ENCODE peak calls at places on chromosomes 12 and 14, in ten cellular contexts. One of them, this sample, is unnamed.

GRCh38 chr14:47674546-47675238 is 713 bp downstream of the MDGA2 start:
- DNase-seq in sigmoid colon: no peak
- DNase-seq in heart left ventricle: peak; percentile 44
- DNase-seq in A549: no peak
- DNase-seq in gastrocnemius medialis: no peak
- DNase-seq in testis: no peak
- DNase-seq in HCT116: no peak
- DNase-seq in stomach: no peak
- DNase-seq in upper lobe of left lung: no peak
- DNase-seq in prostate gland: no peak
- DNase-seq in this sample: no peak

GRCh38 chr12:19869413-19869812 is 430.1 kb downstream of the AEBP2 start:
- DNase-seq in sigmoid colon: no peak
- DNase-seq in heart left ventricle: no peak
- DNase-seq in A549: no peak
- DNase-seq in gastrocnemius medialis: no peak
- DNase-seq in testis: no peak
- DNase-seq in HCT116: no peak
- DNase-seq in stomach: no peak
- DNase-seq in upper lobe of left lung: no peak
- DNase-seq in prostate gland: no peak
- DNase-seq in this sample: no peak

GRCh38 chr12:69837191-69838085 is 12.4 kb downstream of the MYRFL start:
- DNase-seq in sigmoid colon: no peak
- DNase-seq in heart left ventricle: no peak
- DNase-seq in A549: no peak
- DNase-seq in gastrocnemius medialis: no peak
- DNase-seq in testis: no peak
- DNase-seq in HCT116: peak; percentile 1
- DNase-seq in stomach: no peak
- DNase-seq in upper lobe of left lung: peak; percentile 67
- DNase-seq in prostate gland: no peak
- DNase-seq in this sample: no peak

GRCh38 chr14:72777636-72778035 is 116.3 kb downstream of the DPF3 start:
- DNase-seq in sigmoid colon: no peak
- DNase-seq in heart left ventricle: no peak
- DNase-seq in A549: no peak
- DNase-seq in gastrocnemius medialis: no peak
- DNase-seq in testis: no peak
- DNase-seq in HCT116: no peak
- DNase-seq in stomach: no peak
- DNase-seq in upper lobe of left lung: no peak
- DNase-seq in prostate gland: no peak
- DNase-seq in this sample: no peak

GRCh38 chr14:33016611-33017010 is 77.9 kb downstream of the NPAS3 start:
- DNase-seq in sigmoid colon: no peak
- DNase-seq in heart left ventricle: no peak
- DNase-seq in A549: no peak
- DNase-seq in gastrocnemius medialis: no peak
- DNase-seq in testis: no peak
- DNase-seq in HCT116: no peak
- DNase-seq in stomach: no peak
- DNase-seq in upper lobe of left lung: no peak
- DNase-seq in prostate gland: no peak
- DNase-seq in this sample: no peak

GRCh38 chr12:50922820-50923219 is 29.5 kb upstream of the HIGD1C start:
- DNase-seq in sigmoid colon: peak; percentile 78
- DNase-seq in heart left ventricle: no peak
- DNase-seq in A549: no peak
- DNase-seq in gastrocnemius medialis: no peak
- DNase-seq in testis: no peak
- DNase-seq in HCT116: no peak
- DNase-seq in stomach: no peak
- DNase-seq in upper lobe of left lung: no peak
- DNase-seq in prostate gland: no peak
- DNase-seq in this sample: no peak

GRCh38 chr12:71935594-71935993 is 3.1 kb upstream of the TPH2 start:
- DNase-seq in sigmoid colon: no peak
- DNase-seq in heart left ventricle: no peak
- DNase-seq in A549: no peak
- DNase-seq in gastrocnemius medialis: no peak
- DNase-seq in testis: no peak
- DNase-seq in HCT116: no peak
- DNase-seq in stomach: no peak
- DNase-seq in upper lobe of left lung: no peak
- DNase-seq in prostate gland: no peak
- DNase-seq in this sample: no peak

GRCh38 chr12:101929365-101930041 is 52.1 kb downstream of the DRAM1 start:
- DNase-seq in sigmoid colon: no peak
- DNase-seq in heart left ventricle: no peak
- DNase-seq in A549: no peak
- DNase-seq in gastrocnemius medialis: no peak
- DNase-seq in testis: no peak
- DNase-seq in HCT116: no peak
- DNase-seq in stomach: no peak
- DNase-seq in upper lobe of left lung: no peak
- DNase-seq in prostate gland: no peak
- DNase-seq in this sample: no peak

GRCh38 chr14:105139212-105139825 is 29.3 kb downstream of the JAG2 start:
- DNase-seq in sigmoid colon: peak; percentile 56
- DNase-seq in heart left ventricle: no peak
- DNase-seq in A549: no peak
- DNase-seq in gastrocnemius medialis: no peak
- DNase-seq in testis: no peak
- DNase-seq in HCT116: no peak
- DNase-seq in stomach: no peak
- DNase-seq in upper lobe of left lung: no peak
- DNase-seq in prostate gland: no peak
- DNase-seq in this sample: peak; percentile 65

DNA sequence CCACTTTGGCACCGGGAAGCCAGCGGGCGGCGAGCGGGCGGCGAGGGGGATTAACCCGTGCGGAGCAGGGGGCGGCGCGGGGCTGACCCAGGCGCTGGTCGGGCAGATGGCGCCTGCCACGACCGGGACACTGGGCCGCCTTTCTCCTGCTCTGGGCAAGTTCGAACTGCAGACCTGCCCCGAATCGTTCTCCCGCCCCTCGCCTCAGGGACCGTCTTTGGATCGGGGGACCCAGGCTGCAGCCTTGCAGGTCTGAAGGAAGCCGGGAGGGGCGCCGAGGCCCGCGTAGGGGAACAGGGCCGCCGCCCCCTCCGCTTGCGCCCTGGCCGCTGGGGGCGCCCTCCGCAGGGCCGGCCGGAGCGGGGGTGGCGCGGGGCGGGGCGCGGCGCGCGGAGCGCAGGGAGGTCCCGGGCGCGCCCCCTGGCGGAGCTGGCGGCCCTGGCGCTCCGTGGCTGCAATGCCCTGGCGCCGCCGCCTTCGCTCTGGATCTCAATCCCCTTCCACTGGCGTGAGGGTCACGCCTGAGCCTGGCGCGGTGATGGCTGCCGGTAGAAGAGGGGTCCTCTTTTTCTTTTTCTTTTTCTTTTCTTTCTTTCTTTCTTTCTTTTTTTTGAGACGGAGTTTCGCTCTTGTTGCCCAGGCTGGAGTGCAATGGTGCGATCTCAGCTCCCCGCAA is 447 bp upstream of the LTBP2 start:
- DNase-seq in sigmoid colon: peak; percentile 86
- DNase-seq in heart left ventricle: peak; percentile 90
- DNase-seq in A549: peak; percentile 78
- DNase-seq in gastrocnemius medialis: peak; percentile 25
- DNase-seq in testis: peak; percentile 84
- DNase-seq in HCT116: no peak
- DNase-seq in stomach: peak; percentile 81
- DNase-seq in upper lobe of left lung: peak; percentile 84
- DNase-seq in prostate gland: peak; percentile 65
- DNase-seq in this sample: no peak
- H3K4me3 ChIP-seq in sigmoid colon: peak overlapping the region; percentile 64
- H3K4me3 ChIP-seq in heart left ventricle: peak overlapping the region; percentile 65
- H3K4me3 ChIP-seq in A549: peak overlapping the region; percentile 66
- H3K4me3 ChIP-seq in gastrocnemius medialis: peak overlapping the region; percentile 72
- H3K4me3 ChIP-seq in testis: peak overlapping the region; percentile 68
- H3K4me3 ChIP-seq in HCT116: no peak overlapping the region
- H3K4me3 ChIP-seq in stomach: peak overlapping the region; percentile 69
- H3K4me3 ChIP-seq in upper lobe of left lung: peak overlapping the region; percentile 89
- H3K4me3 ChIP-seq in prostate gland: peak overlapping the region; percentile 46
- H3K4me3 ChIP-seq in this sample: peak overlapping the region; percentile 54

GRCh38 chr14:55109846-55110245 is 19.2 kb upstream of the LGALS3 start:
- DNase-seq in sigmoid colon: no peak
- DNase-seq in heart left ventricle: no peak
- DNase-seq in A549: no peak
- DNase-seq in gastrocnemius medialis: no peak
- DNase-seq in testis: no peak
- DNase-seq in HCT116: no peak
- DNase-seq in stomach: no peak
- DNase-seq in upper lobe of left lung: no peak
- DNase-seq in prostate gland: no peak
- DNase-seq in this sample: no peak

GRCh38 chr14:55105991-55106390 is 23.1 kb upstream of the LGALS3 start:
- DNase-seq in sigmoid colon: no peak
- DNase-seq in heart left ventricle: no peak
- DNase-seq in A549: no peak
- DNase-seq in gastrocnemius medialis: no peak
- DNase-seq in testis: no peak
- DNase-seq in HCT116: no peak
- DNase-seq in stomach: no peak
- DNase-seq in upper lobe of left lung: peak; percentile 14
- DNase-seq in prostate gland: no peak
- DNase-seq in this sample: no peak

GRCh38 chr14:55104051-55104954 is 24.7 kb upstream of the LGALS3 start:
- DNase-seq in sigmoid colon: peak; percentile 61
- DNase-seq in heart left ventricle: no peak
- DNase-seq in A549: peak; percentile 21
- DNase-seq in gastrocnemius medialis: no peak
- DNase-seq in testis: no peak
- DNase-seq in HCT116: no peak
- DNase-seq in stomach: no peak
- DNase-seq in upper lobe of left lung: peak; percentile 53
- DNase-seq in prostate gland: no peak
- DNase-seq in this sample: no peak

GRCh38 chr14:55111122-55111705 is 17.8 kb upstream of the LGALS3 start:
- DNase-seq in sigmoid colon: peak; percentile 46
- DNase-seq in heart left ventricle: no peak
- DNase-seq in A549: no peak
- DNase-seq in gastrocnemius medialis: no peak
- DNase-seq in testis: no peak
- DNase-seq in HCT116: no peak
- DNase-seq in stomach: no peak
- DNase-seq in upper lobe of left lung: no peak
- DNase-seq in prostate gland: no peak
- DNase-seq in this sample: no peak

GRCh38 chr14:55107766-55108554 is 21.1 kb upstream of the LGALS3 start:
- DNase-seq in sigmoid colon: peak; percentile 96
- DNase-seq in heart left ventricle: peak; percentile 93
- DNase-seq in A549: peak; percentile 82
- DNase-seq in gastrocnemius medialis: peak; percentile 67
- DNase-seq in testis: peak; percentile 94
- DNase-seq in HCT116: peak; percentile 91
- DNase-seq in stomach: peak; percentile 80
- DNase-seq in upper lobe of left lung: peak; percentile 91
- DNase-seq in prostate gland: peak; percentile 70
- DNase-seq in this sample: peak; percentile 91
- TF ChIP-seq POLR2A in sigmoid colon: peak; percentile 30
- TF ChIP-seq POLR2A in heart left ventricle: no peak
- TF ChIP-seq POLR2A in A549: no peak
- TF ChIP-seq POLR2A in gastrocnemius medialis: peak; percentile 45
- TF ChIP-seq POLR2A in testis: no peak
- TF ChIP-seq POLR2A in HCT116: no peak
- TF ChIP-seq POLR2A in stomach: no peak
- TF ChIP-seq POLR2A in upper lobe of left lung: peak; percentile 31
- TF ChIP-seq POLR2A in prostate gland: no peak
- TF ChIP-seq POLR2A in this sample: no peak

GRCh38 chr12:15227004-15227679 is 5.9 kb upstream of the RERG start:
- DNase-seq in sigmoid colon: peak; percentile 80
- DNase-seq in heart left ventricle: no peak
- DNase-seq in A549: peak; percentile 61
- DNase-seq in gastrocnemius medialis: peak; percentile 15
- DNase-seq in testis: peak; percentile 74
- DNase-seq in HCT116: peak; percentile 42
- DNase-seq in stomach: peak; percentile 59
- DNase-seq in upper lobe of left lung: peak; percentile 47
- DNase-seq in prostate gland: peak; percentile 31
- DNase-seq in this sample: no peak
- TF ChIP-seq CTCF in sigmoid colon: peak; percentile 65
- TF ChIP-seq CTCF in heart left ventricle: peak; percentile 57
- TF ChIP-seq CTCF in A549: peak; percentile 71
- TF ChIP-seq CTCF in gastrocnemius medialis: peak; percentile 44
- TF ChIP-seq CTCF in testis: peak; percentile 67
- TF ChIP-seq CTCF in HCT116: peak; percentile 79
- TF ChIP-seq CTCF in stomach: peak; percentile 58
- TF ChIP-seq CTCF in upper lobe of left lung: peak; percentile 34
- TF ChIP-seq CTCF in prostate gland: peak; percentile 48
- TF ChIP-seq CTCF in this sample: no peak

GRCh38 chr14:68564236-68564825 is 228.5 kb downstream of the ZFP36L1 start:
- DNase-seq in sigmoid colon: no peak
- DNase-seq in heart left ventricle: no peak
- DNase-seq in A549: no peak
- DNase-seq in gastrocnemius medialis: no peak
- DNase-seq in testis: no peak
- DNase-seq in HCT116: no peak
- DNase-seq in stomach: no peak
- DNase-seq in upper lobe of left lung: peak; percentile 21
- DNase-seq in prostate gland: no peak
- DNase-seq in this sample: peak; percentile 84
- H3K4me3 ChIP-seq in sigmoid colon: no peak overlapping the region
- H3K4me3 ChIP-seq in heart left ventricle: no peak overlapping the region
- H3K4me3 ChIP-seq in A549: no peak overlapping the region
- H3K4me3 ChIP-seq in gastrocnemius medialis: no peak overlapping the region
- H3K4me3 ChIP-seq in testis: no peak overlapping the region
- H3K4me3 ChIP-seq in HCT116: no peak overlapping the region
- H3K4me3 ChIP-seq in stomach: no peak overlapping the region
- H3K4me3 ChIP-seq in upper lobe of left lung: no peak overlapping the region
- H3K4me3 ChIP-seq in prostate gland: no peak overlapping the region
- H3K4me3 ChIP-seq in this sample: no peak overlapping the region

DNA sequence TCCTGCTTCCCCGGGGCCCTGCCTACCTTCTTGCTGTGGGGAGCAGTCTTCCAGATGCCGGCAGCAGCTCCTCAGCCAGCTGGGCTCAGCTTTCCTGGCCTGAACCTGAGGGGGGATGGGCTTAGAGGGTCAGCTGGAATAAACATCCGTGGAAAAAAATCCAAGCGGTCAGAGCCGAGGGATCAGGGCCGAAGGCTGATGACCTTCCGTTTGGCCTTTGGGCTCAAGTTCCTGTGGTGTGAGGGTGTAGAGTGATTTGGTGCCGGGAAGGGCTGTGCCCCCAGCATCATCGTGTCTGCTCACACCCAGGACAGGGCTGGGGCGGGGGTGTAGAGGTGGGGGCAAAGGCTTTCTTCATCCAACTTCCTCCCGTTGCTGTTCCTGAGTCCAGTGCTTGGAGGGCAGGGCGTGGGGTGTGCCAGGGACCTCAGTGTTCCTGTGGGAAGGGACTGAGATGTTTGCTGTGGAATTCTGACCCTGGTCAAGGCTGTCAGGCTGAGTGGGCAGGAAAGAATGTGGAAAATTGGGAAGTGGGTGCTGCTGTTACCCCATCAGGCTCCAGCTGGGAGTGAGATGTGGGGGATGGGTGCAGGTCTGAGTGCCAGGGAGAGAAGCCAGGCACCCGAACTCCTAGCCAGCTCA is 2.6 kb downstream of the SMIM41 start:
- DNase-seq in sigmoid colon: peak; percentile 83
- DNase-seq in heart left ventricle: peak; percentile 76
- DNase-seq in A549: no peak
- DNase-seq in gastrocnemius medialis: no peak
- DNase-seq in testis: peak; percentile 52
- DNase-seq in HCT116: no peak
- DNase-seq in stomach: no peak
- DNase-seq in upper lobe of left lung: peak; percentile 48
- DNase-seq in prostate gland: no peak
- DNase-seq in this sample: no peak
- TF ChIP-seq POLR2A in sigmoid colon: no peak
- TF ChIP-seq POLR2A in heart left ventricle: no peak
- TF ChIP-seq POLR2A in A549: no peak
- TF ChIP-seq POLR2A in gastrocnemius medialis: no peak
- TF ChIP-seq POLR2A in testis: no peak
- TF ChIP-seq POLR2A in HCT116: no peak
- TF ChIP-seq POLR2A in stomach: no peak
- TF ChIP-seq POLR2A in upper lobe of left lung: no peak
- TF ChIP-seq POLR2A in prostate gland: no peak
- TF ChIP-seq POLR2A in this sample: no peak